ENCODE peak calls at places on chromosomes 7 and 10, in six cellular contexts. N is cardiac muscle cell; A is tibial nerve; L is mammary epithelial cell; E is left lung; B is CD4-positive, alpha-beta memory T cell. Y is an unnamed sample. For H3K4me1, the result is how much of the 10 kb centered on the place peaks cover.

GRCh38 chr10:67173787-67174186 is 248.0 kb downstream of the LRRTM3 start:
- DNase-seq in N (no peak), L (no peak), A (no peak), B (no peak), E (no peak), Y (no peak)

GRCh38 chr7:134427896-134428295 is 31.0 kb downstream of the AKR1B1 start:
- DNase-seq in B (no peak), E (no peak), N (no peak), L (no peak), A (no peak), Y (no peak)

GRCh38 chr7:132575336-132575986 is 809 bp downstream of the PLXNA4 start:
- DNase-seq in N (peak), E (no peak), L (no peak), A (peak), B (no peak), Y (no peak)

GRCh38 chr7:110600983-110601382 is 489.9 kb upstream of the LRRN3 start:
- DNase-seq in A (no peak), L (no peak), B (no peak), E (no peak), N (no peak), Y (no peak)

GRCh38 chr10:119575506-119575905 is 21.3 kb downstream of the TIAL1 start:
- DNase-seq in N (no peak), E (no peak), L (peak), A (no peak), B (peak), Y (no peak)

GRCh38 chr10:16728266-16728665 is 89.0 kb downstream of the RSU1 start:
- DNase-seq in N (no peak), B (no peak), A (no peak), E (no peak), L (no peak), Y (no peak)

GRCh38 chr7:89680161-89680560 is 474.1 kb upstream of the STEAP1 start:
- DNase-seq in N (no peak), L (no peak), E (no peak), A (no peak), B (no peak), Y (no peak)

GRCh38 chr10:121644501-121644900 is 46.3 kb upstream of the FGFR2 start:
- DNase-seq in N (peak), B (no peak), L (no peak), A (no peak), E (no peak), Y (peak)

GRCh38 chr7:157757776-157758467 is 421.1 kb downstream of the DNAJB6 start:
- DNase-seq in N (no peak), B (no peak), A (no peak), L (no peak), E (no peak), Y (no peak)

GRCh38 chr7:25384820-25385560 is 156.7 kb upstream of the NPVF start:
- DNase-seq in B (no peak), L (no peak), N (no peak), E (no peak), A (no peak), Y (no peak)

GRCh38 chr7:95531605-95532004 is 45.9 kb downstream of the ASB4 start:
- DNase-seq in B (no peak), E (no peak), A (no peak), N (no peak), L (no peak), Y (no peak)

GRCh38 chr10:17144032-17144431 is 14.4 kb upstream of the CUBN start:
- DNase-seq in B (no peak), A (no peak), N (no peak), E (no peak), L (no peak), Y (no peak)

GRCh38 chr10:104429834-104430233 is 76.2 kb downstream of the CFAP58 start:
- DNase-seq in B (no peak), N (no peak), L (no peak), A (no peak), E (no peak), Y (no peak)

GRCh38 chr10:118259288-118259906 is 82.7 kb downstream of the FAM204A start:
- DNase-seq in A (no peak), L (peak), N (peak), E (no peak), B (peak), Y (no peak)

GRCh38 chr10:69498711-69499471 is 47.6 kb downstream of the TSPAN15 start:
- DNase-seq in N (no peak), A (no peak), B (no peak), L (no peak), E (no peak), Y (peak)

GRCh38 chr7:2717293-2717904 is 29.4 kb downstream of the AMZ1 start:
- DNase-seq in N (peak), A (no peak), L (no peak), E (no peak), B (peak), Y (peak)

GRCh38 chr10:80196270-80196949 is 8.9 kb downstream of the ANXA11 start:
- DNase-seq in A (no peak), B (peak), E (peak), N (peak), L (peak), Y (peak)

GRCh38 chr10:95295031-95295755 is 4.4 kb upstream of the PDLIM1 start:
- DNase-seq in E (peak), N (peak), A (no peak), L (peak), B (peak), Y (peak)

GRCh38 chr10:126337241-126337640 is 51.0 kb downstream of the ADAM12 start:
- DNase-seq in E (no peak), A (no peak), B (no peak), N (no peak), L (no peak), Y (no peak)

GRCh38 chr10:30973737-30974136 is 57.9 kb downstream of the ZNF438 start:
- DNase-seq in N (no peak), L (no peak), E (no peak), A (no peak), B (no peak), Y (no peak)

GRCh38 chr10:90920986-90921643 is at the start of gene ANKRD1:
- DNase-seq in L (peak), A (no peak), E (no peak), B (no peak), N (peak), Y (no peak)

GRCh38 chr10:121702351-121703320 is 104.4 kb upstream of the FGFR2 start:
- DNase-seq in E (no peak), A (no peak), N (no peak), L (peak), B (no peak), Y (no peak)

GRCh38 chr10:70742537-70743429 is 42.4 kb downstream of the TBATA start:
- DNase-seq in A (no peak), L (no peak), B (no peak), N (no peak), E (peak), Y (peak)

GRCh38 chr10:112580267-112580666 is 133.3 kb downstream of the VTI1A start:
- DNase-seq in A (no peak), B (no peak), N (no peak), E (no peak), L (no peak), Y (no peak)

GRCh38 chr7:97022451-97023306 is 2.0 kb downstream of the DLX5 start:
- DNase-seq in L (no peak), B (no peak), A (no peak), N (no peak), E (no peak), Y (no peak)

GRCh38 chr7:43784030-43785001 is 25.8 kb downstream of the BLVRA start:
- DNase-seq in A (no peak), B (no peak), N (no peak), E (no peak), L (no peak), Y (peak)

DNA sequence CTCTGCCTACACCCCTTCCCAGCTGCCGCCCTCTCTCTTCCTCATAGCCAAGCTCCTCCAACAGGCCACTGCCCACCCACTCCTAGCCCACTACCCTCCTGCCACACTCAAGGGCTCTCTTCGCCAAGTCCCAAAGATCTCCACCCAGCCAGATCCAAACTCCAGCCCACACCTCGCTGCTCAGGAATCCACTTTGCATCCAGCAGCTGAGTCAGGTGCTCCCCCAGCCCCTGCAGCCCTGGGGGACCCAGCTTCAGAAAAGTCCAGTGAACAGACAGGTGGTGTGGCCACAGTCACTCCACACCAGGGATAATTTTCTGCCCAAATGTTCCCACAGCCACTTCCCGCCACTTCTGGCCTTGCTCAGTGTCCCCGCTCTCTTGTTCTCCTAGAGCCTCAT is 10.9 kb downstream of the OGDHL start:
- DNase-seq in A (no peak), N (no peak), E (no peak), B (no peak), L (no peak), Y (no peak)
- H3K4me3 ChIP-seq in A (no peak), N (no peak), E (no peak), B (no peak), L (no peak), Y (no peak)

GRCh38 chr10:79147306-79147705 is 78.5 kb downstream of the ZMIZ1 start:
- DNase-seq in L (no peak), B (no peak), A (no peak), N (no peak), E (no peak), Y (no peak)
- H3K4me1 ChIP-seq in L (half or more), B (half or more), A (half or more), N (half or more), E (half or more), Y (half or more)

DNA sequence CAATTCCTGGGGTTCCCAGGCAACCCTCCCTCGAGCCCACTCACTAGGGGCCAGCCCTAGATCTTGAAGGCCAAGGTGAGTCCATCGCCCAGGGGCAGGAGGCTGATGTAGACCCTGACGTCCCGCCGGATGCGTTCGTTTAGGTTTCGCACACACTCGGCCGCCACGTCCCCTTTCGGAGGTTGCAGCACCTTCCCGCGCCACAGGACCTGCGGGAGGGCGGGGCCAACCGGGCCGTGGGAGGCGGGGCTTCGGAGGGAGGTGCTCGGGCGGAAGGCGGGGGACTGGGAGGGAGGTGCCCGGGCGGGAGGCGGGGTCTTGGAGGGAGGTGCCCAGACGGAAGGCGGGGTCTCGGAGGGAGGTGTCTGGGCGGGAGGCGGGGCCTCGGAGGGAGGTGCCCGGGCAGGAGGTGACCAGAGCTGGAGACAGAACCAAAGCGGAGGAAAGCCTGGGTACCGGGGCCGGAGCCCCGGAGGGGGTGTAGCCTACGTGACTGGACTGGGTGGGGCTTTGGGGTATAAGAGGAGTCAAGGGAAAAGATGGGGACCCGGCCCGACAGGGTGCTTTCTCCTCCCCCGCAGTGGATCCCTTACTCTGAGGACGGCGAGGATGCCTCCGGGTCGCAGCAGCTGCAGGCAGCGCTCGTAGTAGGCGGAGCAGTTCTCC is 1.6 kb downstream of the COMTD1 start:
- DNase-seq in E (peak), B (peak), N (peak), A (peak), L (peak), Y (peak)
- H3K4me3 ChIP-seq in E (peak), B (peak), N (peak), A (peak), L (peak), Y (peak)

DNA sequence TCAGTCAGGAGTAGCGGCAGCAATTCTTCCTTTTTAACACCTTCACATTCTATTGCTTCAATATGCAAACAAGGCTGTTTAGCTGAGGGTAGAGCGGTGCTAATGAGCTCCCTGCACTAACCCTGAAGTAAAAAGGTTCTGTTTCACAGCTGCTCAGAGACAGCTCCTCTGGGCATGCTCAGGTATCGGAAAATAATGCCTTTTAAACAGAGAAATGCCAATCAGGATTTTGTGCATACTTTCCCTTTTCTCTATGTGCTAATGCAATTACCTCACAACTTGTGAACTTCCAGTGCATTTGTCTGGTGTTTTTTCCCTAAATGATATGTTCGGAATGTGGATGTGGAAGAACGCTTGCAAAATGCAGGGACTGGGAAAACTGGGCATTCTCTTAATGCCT is 307.7 kb upstream of the FZD8 start:
- DNase-seq in E (no peak), A (no peak), B (no peak), N (peak), L (no peak), Y (no peak)
- H3K4me1 ChIP-seq in E (under half), A (under half), B (under half), N (under half), L (under half), Y (under half)

GRCh38 chr7:23210502-23210901 is 28.7 kb downstream of the NUP42 start:
- DNase-seq in N (no peak), L (no peak), E (no peak), A (no peak), B (no peak), Y (no peak)

GRCh38 chr7:23205861-23206510 is 24.1 kb downstream of the NUP42 start:
- DNase-seq in N (no peak), L (no peak), A (no peak), B (peak), E (no peak), Y (no peak)

GRCh38 chr7:23207029-23207428 is 25.2 kb downstream of the NUP42 start:
- DNase-seq in L (no peak), E (no peak), B (no peak), A (no peak), N (no peak), Y (no peak)

GRCh38 chr7:23204241-23204640 is 22.4 kb downstream of the NUP42 start:
- DNase-seq in A (no peak), B (no peak), L (no peak), N (no peak), E (no peak), Y (no peak)

DNA sequence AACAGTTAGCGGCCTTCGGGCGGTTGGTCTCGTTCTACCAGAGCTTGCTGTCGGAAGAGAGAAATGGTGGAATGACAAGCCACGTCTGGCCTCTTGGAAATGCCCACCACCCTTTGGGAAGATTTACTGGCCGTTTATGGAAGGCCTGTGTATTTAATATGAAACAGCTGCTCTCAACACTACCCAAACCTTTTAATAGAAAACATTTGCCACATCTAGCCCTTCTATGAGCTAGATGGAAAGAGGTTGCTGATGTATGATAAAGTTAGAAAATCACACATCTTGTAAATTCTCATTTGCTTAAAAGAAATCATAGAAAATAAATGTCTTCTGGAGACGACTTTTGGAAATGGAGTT is 24.6 kb downstream of the NUP42 start:
- DNase-seq in E (no peak), L (no peak), A (no peak), B (no peak), N (no peak), Y (no peak)
- H3K4me3 ChIP-seq in E (peak), L (no peak), A (no peak), B (no peak), N (no peak), Y (peak)

DNA sequence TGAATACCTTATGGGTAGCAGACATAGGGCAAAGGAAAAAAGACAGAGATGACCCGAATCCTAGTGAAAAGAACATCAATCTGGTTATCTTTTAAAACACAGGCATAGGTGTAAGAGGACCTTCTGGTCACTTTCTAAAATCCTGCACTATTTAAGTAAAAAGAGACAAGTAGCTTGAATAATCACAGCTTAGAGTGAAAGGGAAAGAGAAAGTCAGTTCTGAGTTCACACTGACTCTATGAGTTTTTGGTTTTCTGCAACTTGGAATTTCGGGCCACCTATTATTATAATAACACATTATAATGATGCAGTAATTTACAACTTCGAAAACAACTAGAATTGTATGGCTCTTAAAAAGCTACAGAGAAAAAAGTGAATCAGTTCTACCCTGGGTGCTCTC is 247.8 kb downstream of the DOCK4 start:
- DNase-seq in A (no peak), E (no peak), L (no peak), B (no peak), N (no peak), Y (no peak)
- H3K4me1 ChIP-seq in A (under half), E (under half), L (under half), B (under half), N (under half), Y (under half)

GRCh38 chr7:130909161-130909836 is 175.3 kb upstream of the KLF14 start:
- DNase-seq in E (no peak), A (no peak), B (no peak), N (no peak), L (no peak), Y (no peak)

GRCh38 chr7:130909881-130910672 is 176.1 kb upstream of the KLF14 start:
- DNase-seq in A (no peak), E (no peak), L (no peak), N (no peak), B (no peak), Y (no peak)

GRCh38 chr7:130912086-130912909 is 178.3 kb upstream of the KLF14 start:
- DNase-seq in E (no peak), B (no peak), A (no peak), N (no peak), L (peak), Y (no peak)

GRCh38 chr7:130912910-130913720 is 179.1 kb upstream of the KLF14 start:
- DNase-seq in N (no peak), A (peak), E (peak), B (peak), L (peak), Y (peak)

DNA sequence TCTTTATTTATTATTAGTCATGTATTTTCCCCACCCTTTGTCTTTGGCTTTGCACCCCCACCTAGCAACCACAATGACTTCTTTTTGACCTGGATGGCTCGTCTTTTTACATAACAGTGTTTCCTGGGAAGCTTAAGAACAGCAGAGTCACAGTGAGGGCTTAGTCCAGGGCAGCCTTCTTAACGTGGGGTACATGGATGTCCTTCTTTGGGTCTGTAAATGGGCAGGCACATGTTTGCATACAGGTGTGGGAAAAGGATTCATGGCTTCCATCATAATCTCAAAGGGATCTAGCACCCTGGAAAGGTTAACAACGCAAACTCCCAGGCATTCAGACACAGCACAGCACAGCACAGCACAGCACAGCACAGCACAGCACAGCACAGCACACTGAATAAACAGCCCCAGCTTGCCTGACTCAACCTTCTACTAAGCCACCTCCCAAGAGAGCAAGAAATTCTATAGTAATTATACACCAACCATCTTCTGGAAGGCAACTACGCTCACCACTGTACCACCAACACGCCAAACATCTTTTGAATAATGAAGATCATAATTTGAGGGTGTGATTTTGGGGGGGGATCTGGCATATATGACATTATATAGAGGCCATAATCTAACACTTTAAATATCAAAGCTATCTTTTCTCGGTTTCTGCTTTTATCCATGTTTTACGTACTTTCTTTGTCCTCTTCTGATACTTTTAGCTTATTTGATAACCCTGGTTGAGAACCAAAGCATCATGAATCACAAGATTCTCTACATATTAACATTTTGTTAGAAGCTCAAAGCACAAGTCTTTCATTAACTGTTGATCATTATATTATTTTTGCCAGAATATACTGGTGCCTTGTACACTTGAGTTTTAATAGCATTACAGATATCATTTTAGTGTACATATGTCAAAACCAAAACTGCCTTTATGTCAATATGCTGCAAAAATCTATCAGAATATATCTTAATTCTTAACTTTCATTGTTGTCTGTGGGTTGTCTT is 177.2 kb upstream of the KLF14 start:
- DNase-seq in L (peak), B (no peak), N (no peak), A (no peak), E (no peak), Y (no peak)
- H3K4me3 ChIP-seq in L (peak), B (no peak), N (no peak), A (peak), E (peak), Y (peak)

GRCh38 chr7:148718431-148718830 is 19.7 kb downstream of the CUL1 start:
- DNase-seq in N (no peak), B (no peak), A (no peak), E (no peak), L (no peak), Y (no peak)
- H3K4me1 ChIP-seq in N (under half), B (half or more), A (under half), E (under half), L (under half), Y (under half)

GRCh38 chr7:80637453-80637852 is 989 bp upstream of the CD36 start:
- DNase-seq in N (no peak), A (no peak), B (no peak), L (no peak), E (no peak), Y (no peak)
- H3K4me3 ChIP-seq in N (no peak), A (no peak), B (no peak), L (no peak), E (no peak), Y (no peak)